ENCODE peak calls at places on chromosomes 7 and 10, in nine cellular contexts. One of them, this sample, is unnamed.

GRCh38 chr7:82221152-82221674 is 222.4 kb downstream of the CACNA2D1 start:
- DNase-seq in C1 segment of cervical spinal cord: no peak
- DNase-seq in GM13977: no peak
- DNase-seq in midbrain: no peak
- DNase-seq in NCI-H446: no peak
- DNase-seq in substantia nigra: no peak
- DNase-seq in NCI-H82: no peak
- DNase-seq in neuronal stem cell: no peak
- DNase-seq in aorta: no peak
- DNase-seq in this sample: no peak

GRCh38 chr10:70714245-70714644 is 41.9 kb downstream of the ADAMTS14 start:
- DNase-seq in NCI-H446: no peak
- DNase-seq in midbrain: peak
- DNase-seq in GM13977: no peak
- DNase-seq in aorta: no peak
- DNase-seq in C1 segment of cervical spinal cord: peak
- DNase-seq in neuronal stem cell: no peak
- DNase-seq in NCI-H82: no peak
- DNase-seq in substantia nigra: peak
- DNase-seq in this sample: no peak

GRCh38 chr10:69629897-69630650 is at the start of gene FAM241B:
- DNase-seq in NCI-H82: peak
- DNase-seq in substantia nigra: peak
- DNase-seq in midbrain: peak
- DNase-seq in neuronal stem cell: peak
- DNase-seq in NCI-H446: no peak
- DNase-seq in GM13977: peak
- DNase-seq in aorta: peak
- DNase-seq in C1 segment of cervical spinal cord: no peak
- DNase-seq in this sample: peak

GRCh38 chr10:71252195-71252594 is 39.8 kb downstream of the UNC5B start:
- DNase-seq in NCI-H82: no peak
- DNase-seq in C1 segment of cervical spinal cord: no peak
- DNase-seq in substantia nigra: no peak
- DNase-seq in NCI-H446: no peak
- DNase-seq in midbrain: no peak
- DNase-seq in GM13977: no peak
- DNase-seq in aorta: no peak
- DNase-seq in neuronal stem cell: no peak
- DNase-seq in this sample: peak

GRCh38 chr10:75662715-75663114 is 231.3 kb downstream of the LRMDA start:
- DNase-seq in aorta: no peak
- DNase-seq in GM13977: no peak
- DNase-seq in NCI-H446: peak
- DNase-seq in NCI-H82: no peak
- DNase-seq in C1 segment of cervical spinal cord: peak
- DNase-seq in neuronal stem cell: no peak
- DNase-seq in substantia nigra: no peak
- DNase-seq in midbrain: no peak
- DNase-seq in this sample: peak

GRCh38 chr7:26157520-26158105 is 5.6 kb downstream of the NFE2L3 start:
- DNase-seq in substantia nigra: no peak
- DNase-seq in NCI-H446: no peak
- DNase-seq in midbrain: no peak
- DNase-seq in aorta: no peak
- DNase-seq in GM13977: no peak
- DNase-seq in NCI-H82: no peak
- DNase-seq in C1 segment of cervical spinal cord: no peak
- DNase-seq in neuronal stem cell: no peak
- DNase-seq in this sample: no peak

GRCh38 chr10:71316081-71316785 is 2.8 kb upstream of the SLC29A3 start:
- DNase-seq in substantia nigra: no peak
- DNase-seq in aorta: no peak
- DNase-seq in NCI-H446: no peak
- DNase-seq in GM13977: no peak
- DNase-seq in midbrain: no peak
- DNase-seq in neuronal stem cell: no peak
- DNase-seq in NCI-H82: no peak
- DNase-seq in C1 segment of cervical spinal cord: no peak
- DNase-seq in this sample: no peak

GRCh38 chr7:24831240-24831639 is 74.0 kb upstream of the GSDME start:
- DNase-seq in midbrain: no peak
- DNase-seq in NCI-H446: no peak
- DNase-seq in neuronal stem cell: no peak
- DNase-seq in C1 segment of cervical spinal cord: no peak
- DNase-seq in GM13977: no peak
- DNase-seq in aorta: no peak
- DNase-seq in substantia nigra: no peak
- DNase-seq in NCI-H82: no peak
- DNase-seq in this sample: no peak

GRCh38 chr7:143018931-143019330 is 8.0 kb downstream of the OR9A2 start:
- DNase-seq in NCI-H446: no peak
- DNase-seq in aorta: no peak
- DNase-seq in substantia nigra: no peak
- DNase-seq in C1 segment of cervical spinal cord: no peak
- DNase-seq in GM13977: no peak
- DNase-seq in NCI-H82: no peak
- DNase-seq in midbrain: no peak
- DNase-seq in neuronal stem cell: no peak
- DNase-seq in this sample: no peak

GRCh38 chr10:62790019-62790555 is 14.4 kb upstream of the ADO start:
- DNase-seq in aorta: no peak
- DNase-seq in neuronal stem cell: no peak
- DNase-seq in NCI-H446: no peak
- DNase-seq in C1 segment of cervical spinal cord: no peak
- DNase-seq in GM13977: no peak
- DNase-seq in substantia nigra: no peak
- DNase-seq in NCI-H82: no peak
- DNase-seq in midbrain: no peak
- DNase-seq in this sample: no peak

GRCh38 chr7:142880886-142881505 is 4.5 kb downstream of the TRPV6 start:
- DNase-seq in GM13977: peak
- DNase-seq in aorta: peak
- DNase-seq in midbrain: no peak
- DNase-seq in substantia nigra: no peak
- DNase-seq in neuronal stem cell: peak
- DNase-seq in NCI-H82: peak
- DNase-seq in NCI-H446: no peak
- DNase-seq in C1 segment of cervical spinal cord: no peak
- DNase-seq in this sample: no peak

GRCh38 chr7:144835166-144835611 is 664 bp downstream of the TPK1 start:
- DNase-seq in substantia nigra: peak
- DNase-seq in NCI-H446: no peak
- DNase-seq in aorta: peak
- DNase-seq in C1 segment of cervical spinal cord: peak
- DNase-seq in NCI-H82: peak
- DNase-seq in midbrain: peak
- DNase-seq in GM13977: peak
- DNase-seq in neuronal stem cell: no peak
- DNase-seq in this sample: peak

GRCh38 chr7:84658286-84658685 is 463.7 kb upstream of the SEMA3A start:
- DNase-seq in aorta: no peak
- DNase-seq in NCI-H82: peak
- DNase-seq in substantia nigra: no peak
- DNase-seq in C1 segment of cervical spinal cord: no peak
- DNase-seq in midbrain: no peak
- DNase-seq in NCI-H446: no peak
- DNase-seq in GM13977: no peak
- DNase-seq in neuronal stem cell: no peak
- DNase-seq in this sample: no peak

GRCh38 chr10:112395809-112396530 is 22.1 kb downstream of the ACSL5 start:
- DNase-seq in GM13977: no peak
- DNase-seq in NCI-H446: no peak
- DNase-seq in substantia nigra: no peak
- DNase-seq in neuronal stem cell: no peak
- DNase-seq in NCI-H82: no peak
- DNase-seq in aorta: no peak
- DNase-seq in midbrain: no peak
- DNase-seq in C1 segment of cervical spinal cord: no peak
- DNase-seq in this sample: no peak

GRCh38 chr10:79289801-79290200 is 57.5 kb upstream of the PPIF start:
- DNase-seq in substantia nigra: no peak
- DNase-seq in aorta: no peak
- DNase-seq in NCI-H82: no peak
- DNase-seq in neuronal stem cell: no peak
- DNase-seq in C1 segment of cervical spinal cord: no peak
- DNase-seq in NCI-H446: no peak
- DNase-seq in GM13977: no peak
- DNase-seq in midbrain: no peak
- DNase-seq in this sample: no peak

GRCh38 chr7:155258233-155258575 is 39.5 kb upstream of the INSIG1 start:
- DNase-seq in C1 segment of cervical spinal cord: no peak
- DNase-seq in midbrain: no peak
- DNase-seq in substantia nigra: no peak
- DNase-seq in NCI-H446: no peak
- DNase-seq in neuronal stem cell: no peak
- DNase-seq in aorta: no peak
- DNase-seq in GM13977: no peak
- DNase-seq in NCI-H82: no peak
- DNase-seq in this sample: no peak

GRCh38 chr10:127612-128432 is 7.4 kb upstream of the ZMYND11 start:
- DNase-seq in neuronal stem cell: no peak
- DNase-seq in C1 segment of cervical spinal cord: no peak
- DNase-seq in NCI-H82: no peak
- DNase-seq in NCI-H446: no peak
- DNase-seq in midbrain: no peak
- DNase-seq in substantia nigra: no peak
- DNase-seq in GM13977: peak
- DNase-seq in aorta: no peak
- DNase-seq in this sample: no peak

GRCh38 chr10:114879541-114880158 is 58.1 kb downstream of the FHIP2A start:
- DNase-seq in C1 segment of cervical spinal cord: no peak
- DNase-seq in NCI-H82: peak
- DNase-seq in substantia nigra: peak
- DNase-seq in aorta: no peak
- DNase-seq in midbrain: no peak
- DNase-seq in neuronal stem cell: peak
- DNase-seq in NCI-H446: no peak
- DNase-seq in GM13977: peak
- DNase-seq in this sample: no peak

GRCh38 chr7:117074378-117074777 is 121.1 kb downstream of the ST7 start:
- DNase-seq in aorta: no peak
- DNase-seq in midbrain: no peak
- DNase-seq in C1 segment of cervical spinal cord: no peak
- DNase-seq in NCI-H82: peak
- DNase-seq in substantia nigra: no peak
- DNase-seq in GM13977: no peak
- DNase-seq in NCI-H446: no peak
- DNase-seq in neuronal stem cell: no peak
- DNase-seq in this sample: no peak

GRCh38 chr7:68697821-68698280 is 900.4 kb upstream of the AUTS2 start:
- DNase-seq in aorta: no peak
- DNase-seq in C1 segment of cervical spinal cord: no peak
- DNase-seq in GM13977: no peak
- DNase-seq in NCI-H446: no peak
- DNase-seq in midbrain: no peak
- DNase-seq in substantia nigra: no peak
- DNase-seq in NCI-H82: peak
- DNase-seq in neuronal stem cell: no peak
- DNase-seq in this sample: no peak

GRCh38 chr7:93176961-93177580 is 28.9 kb upstream of the SAMD9L start:
- DNase-seq in C1 segment of cervical spinal cord: no peak
- DNase-seq in neuronal stem cell: no peak
- DNase-seq in NCI-H446: no peak
- DNase-seq in aorta: no peak
- DNase-seq in midbrain: no peak
- DNase-seq in GM13977: no peak
- DNase-seq in NCI-H82: no peak
- DNase-seq in substantia nigra: no peak
- DNase-seq in this sample: no peak

GRCh38 chr7:128094686-128095085 is 63.4 kb upstream of the LRRC4 start:
- DNase-seq in substantia nigra: no peak
- DNase-seq in NCI-H446: no peak
- DNase-seq in NCI-H82: no peak
- DNase-seq in neuronal stem cell: no peak
- DNase-seq in aorta: no peak
- DNase-seq in C1 segment of cervical spinal cord: no peak
- DNase-seq in GM13977: no peak
- DNase-seq in midbrain: no peak
- DNase-seq in this sample: peak

GRCh38 chr10:69130251-69130650 is 6.3 kb downstream of the VPS26A start:
- DNase-seq in NCI-H446: no peak
- DNase-seq in neuronal stem cell: no peak
- DNase-seq in aorta: no peak
- DNase-seq in GM13977: no peak
- DNase-seq in substantia nigra: no peak
- DNase-seq in C1 segment of cervical spinal cord: no peak
- DNase-seq in midbrain: no peak
- DNase-seq in NCI-H82: no peak
- DNase-seq in this sample: no peak

GRCh38 chr10:620971-621370 is 68.5 kb downstream of the DIP2C start:
- DNase-seq in NCI-H82: no peak
- DNase-seq in aorta: no peak
- DNase-seq in C1 segment of cervical spinal cord: no peak
- DNase-seq in midbrain: no peak
- DNase-seq in neuronal stem cell: no peak
- DNase-seq in NCI-H446: no peak
- DNase-seq in GM13977: no peak
- DNase-seq in substantia nigra: no peak
- DNase-seq in this sample: no peak

GRCh38 chr10:103958996-103959395 is 7.9 kb upstream of the SLK start:
- DNase-seq in neuronal stem cell: no peak
- DNase-seq in C1 segment of cervical spinal cord: no peak
- DNase-seq in GM13977: no peak
- DNase-seq in midbrain: no peak
- DNase-seq in substantia nigra: no peak
- DNase-seq in NCI-H446: no peak
- DNase-seq in NCI-H82: no peak
- DNase-seq in aorta: no peak
- DNase-seq in this sample: no peak

GRCh38 chr10:50527438-50528043 is 96.2 kb downstream of the SGMS1 start:
- DNase-seq in NCI-H82: no peak
- DNase-seq in C1 segment of cervical spinal cord: no peak
- DNase-seq in GM13977: no peak
- DNase-seq in substantia nigra: no peak
- DNase-seq in aorta: no peak
- DNase-seq in NCI-H446: no peak
- DNase-seq in midbrain: no peak
- DNase-seq in neuronal stem cell: no peak
- DNase-seq in this sample: no peak

GRCh38 chr10:6383099-6383812 is 180.5 kb downstream of the PFKFB3 start:
- DNase-seq in aorta: no peak
- DNase-seq in C1 segment of cervical spinal cord: peak
- DNase-seq in NCI-H446: no peak
- DNase-seq in neuronal stem cell: no peak
- DNase-seq in NCI-H82: no peak
- DNase-seq in midbrain: peak
- DNase-seq in substantia nigra: peak
- DNase-seq in GM13977: no peak
- DNase-seq in this sample: no peak

GRCh38 chr7:133652547-133652946 is 399.7 kb downstream of the EXOC4 start:
- DNase-seq in substantia nigra: no peak
- DNase-seq in C1 segment of cervical spinal cord: no peak
- DNase-seq in GM13977: no peak
- DNase-seq in aorta: no peak
- DNase-seq in midbrain: no peak
- DNase-seq in NCI-H82: no peak
- DNase-seq in NCI-H446: no peak
- DNase-seq in neuronal stem cell: no peak
- DNase-seq in this sample: no peak

GRCh38 chr7:17015575-17015974 is 133.8 kb upstream of the AGR3 start:
- DNase-seq in GM13977: no peak
- DNase-seq in C1 segment of cervical spinal cord: no peak
- DNase-seq in NCI-H82: no peak
- DNase-seq in substantia nigra: no peak
- DNase-seq in midbrain: no peak
- DNase-seq in aorta: no peak
- DNase-seq in NCI-H446: no peak
- DNase-seq in neuronal stem cell: no peak
- DNase-seq in this sample: no peak

GRCh38 chr7:157150825-157151412 is 12.2 kb downstream of the UBE3C start:
- DNase-seq in neuronal stem cell: peak
- DNase-seq in NCI-H82: peak
- DNase-seq in GM13977: no peak
- DNase-seq in C1 segment of cervical spinal cord: no peak
- DNase-seq in aorta: no peak
- DNase-seq in midbrain: peak
- DNase-seq in NCI-H446: no peak
- DNase-seq in substantia nigra: peak
- DNase-seq in this sample: peak

GRCh38 chr7:126930166-126930565 is 322.6 kb downstream of the GRM8 start:
- DNase-seq in C1 segment of cervical spinal cord: no peak
- DNase-seq in NCI-H82: no peak
- DNase-seq in NCI-H446: no peak
- DNase-seq in midbrain: no peak
- DNase-seq in aorta: no peak
- DNase-seq in substantia nigra: no peak
- DNase-seq in neuronal stem cell: no peak
- DNase-seq in GM13977: no peak
- DNase-seq in this sample: no peak

This sample was measured in Right ventricle myocardium superior.